ENCODE peak calls at places on chromosomes 2 and 18, in nine cellular contexts. J is substantia nigra; L is CD8-positive, alpha-beta memory T cell; E is breast epithelium; V is thoracic aorta; I is mesendoderm; A is PC-9; B is IMR-90; K is GM23248. Y is an unnamed sample.

GRCh38 chr2:145874466-145874865 is 1354.5 kb upstream of the ZEB2 start:
- DNase-seq in J (no peak), L (no peak), E (no peak), V (no peak), I (no peak), A (no peak), B (peak), K (peak), Y (no peak)

GRCh38 chr2:105959357-105959756 is 214.6 kb downstream of the NCK2 start:
- DNase-seq in J (no peak), L (no peak), E (no peak), V (no peak), I (no peak), A (no peak), B (no peak), K (no peak), Y (no peak)

GRCh38 chr2:236908456-236909388 is 177.0 kb upstream of the COPS8 start:
- DNase-seq in J (no peak), L (no peak), E (no peak), V (no peak), I (no peak), A (no peak), B (no peak), K (no peak), Y (no peak)

GRCh38 chr2:95316466-95317122 is 19.4 kb downstream of the KCNIP3 start:
- DNase-seq in J (no peak), L (no peak), E (no peak), V (no peak), I (no peak), A (peak), B (peak), K (peak), Y (no peak)

GRCh38 chr2:197599285-197599965 is 76.0 kb downstream of the RFTN2 start:
- DNase-seq in J (peak), L (no peak), E (no peak), V (no peak), I (peak), A (no peak), B (peak), K (peak), Y (no peak)

GRCh38 chr2:39266906-39267434 is 23.2 kb upstream of the CDKL4 start:
- DNase-seq in J (no peak), L (no peak), E (no peak), V (no peak), I (no peak), A (no peak), B (peak), K (no peak), Y (no peak)

GRCh38 chr2:121974919-121975654 is 219.6 kb downstream of the TSN start:
- DNase-seq in J (peak), L (peak), E (no peak), V (no peak), I (peak), A (peak), B (peak), K (peak), Y (no peak)

GRCh38 chr2:69742170-69742952 is 427 bp downstream of the ANXA4 start:
- DNase-seq in J (no peak), L (no peak), E (no peak), V (no peak), I (peak), A (no peak), B (peak), K (peak), Y (no peak)

GRCh38 chr18:37398248-37398920 is 167.2 kb downstream of the CELF4 start:
- DNase-seq in J (no peak), L (no peak), E (no peak), V (no peak), I (no peak), A (no peak), B (peak), K (peak), Y (no peak)

GRCh38 chr2:163771596-163771995 is 35.8 kb upstream of the FIGN start:
- DNase-seq in J (no peak), L (no peak), E (no peak), V (no peak), I (peak), A (no peak), B (no peak), K (no peak), Y (no peak)

GRCh38 chr18:76458522-76459311 is 36.3 kb downstream of the ZNF516 start:
- DNase-seq in J (no peak), L (no peak), E (no peak), V (no peak), I (no peak), A (no peak), B (no peak), K (no peak), Y (peak)

GRCh38 chr2:127217470-127218325 is 2.4 kb downstream of the CYP27C1 start:
- DNase-seq in J (no peak), L (no peak), E (no peak), V (no peak), I (peak), A (peak), B (no peak), K (peak), Y (no peak)

GRCh38 chr18:623760-624620 is 27.2 kb downstream of the CLUL1 start:
- DNase-seq in J (peak), L (peak), E (peak), V (no peak), I (peak), A (peak), B (peak), K (peak), Y (peak)

GRCh38 chr18:57998461-57998860 is 45.6 kb upstream of the NEDD4L start:
- DNase-seq in J (no peak), L (no peak), E (no peak), V (no peak), I (no peak), A (no peak), B (peak), K (peak), Y (no peak)

GRCh38 chr2:234996467-234997270 is 44.9 kb downstream of the SH3BP4 start:
- DNase-seq in J (no peak), L (no peak), E (no peak), V (no peak), I (peak), A (no peak), B (peak), K (peak), Y (no peak)

GRCh38 chr2:238850096-238850495 is 2.2 kb downstream of the TWIST2 start:
- DNase-seq in J (no peak), L (no peak), E (no peak), V (no peak), I (no peak), A (no peak), B (peak), K (peak), Y (no peak)
- H3K27ac ChIP-seq in J (no peak), L (no peak), E (peak), V (no peak), I (no peak), A (no peak), B (peak), K (peak), Y (no peak)

GRCh38 chr2:10380048-10380926 is 67.8 kb downstream of the ODC1 start:
- DNase-seq in J (no peak), L (no peak), E (no peak), V (no peak), I (no peak), A (no peak), B (peak), K (peak), Y (no peak)
- H3K27ac ChIP-seq in J (no peak), L (no peak), E (no peak), V (no peak), I (no peak), A (no peak), B (no peak), K (no peak), Y (peak)

GRCh38 chr2:60383421-60384117 is 169.9 kb downstream of the BCL11A start:
- DNase-seq in J (no peak), L (no peak), E (no peak), V (no peak), I (no peak), A (no peak), B (no peak), K (no peak), Y (no peak)
- H3K27ac ChIP-seq in J (no peak), L (no peak), E (peak), V (no peak), I (no peak), A (no peak), B (no peak), K (no peak), Y (no peak)

DNA sequence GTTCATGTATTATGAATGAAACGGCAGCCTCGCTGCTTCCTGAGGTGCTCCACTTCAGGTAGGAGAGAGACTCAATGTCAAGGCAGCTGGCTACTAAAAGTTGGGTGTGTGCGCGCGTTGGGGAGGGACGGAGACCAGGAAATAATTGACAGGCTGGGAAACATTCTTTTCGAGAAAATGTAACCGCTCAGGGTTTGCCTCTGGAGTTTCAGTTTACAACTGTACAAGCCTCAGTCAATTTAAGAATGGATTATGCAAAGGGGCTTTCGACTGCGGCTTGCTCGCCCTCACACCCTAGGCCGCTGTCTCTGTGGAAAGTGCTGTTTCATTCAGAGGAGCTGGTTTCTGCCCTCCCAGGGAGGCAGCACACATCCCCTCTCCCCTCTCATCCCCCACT is 4.4 kb upstream of the SPRED2 start:
- DNase-seq in J (no peak), L (no peak), E (no peak), V (no peak), I (peak), A (peak), B (no peak), K (peak), Y (no peak)
- H3K27ac ChIP-seq in J (peak), L (peak), E (peak), V (peak), I (peak), A (peak), B (peak), K (peak), Y (peak)